ENCODE peak calls at places on chromosomes 1 and 21, in eight cellular contexts. F, T, D, M, O, A, I and Y are unnamed samples.

GRCh38 chr21:44552681-44553080 is 1.4 kb upstream of the KRTAP10-2 start:
- DNase-seq in F (no peak), T (no peak), D (no peak), M (no peak), O (no peak), A (peak), I (no peak), Y (no peak)

GRCh38 chr1:201764166-201764565 is 64.8 kb upstream of the IPO9 start:
- DNase-seq in F (no peak), T (no peak), D (no peak), M (no peak), O (no peak), A (no peak), I (no peak), Y (no peak)

GRCh38 chr1:9455487-9456237 is 83.6 kb upstream of the SLC25A33 start:
- DNase-seq in F (peak), T (peak), D (peak), M (no peak), O (peak), A (peak), I (peak), Y (peak)

GRCh38 chr21:34640858-34641257 is 25.9 kb upstream of the RCAN1 start:
- DNase-seq in F (no peak), T (no peak), D (peak), M (no peak), O (peak), A (no peak), I (no peak), Y (no peak)

GRCh38 chr1:64121766-64122385 is 81.5 kb upstream of the UBE2U start:
- DNase-seq in F (no peak), T (no peak), D (no peak), M (no peak), O (no peak), A (no peak), I (no peak), Y (no peak)

GRCh38 chr1:36114371-36114770 is 10.7 kb downstream of the COL8A2 start:
- DNase-seq in F (no peak), T (no peak), D (no peak), M (no peak), O (no peak), A (no peak), I (no peak), Y (no peak)

GRCh38 chr1:11406845-11407244 is 72.1 kb upstream of the DISP3 start:
- DNase-seq in F (no peak), T (no peak), D (no peak), M (no peak), O (no peak), A (no peak), I (no peak), Y (no peak)

GRCh38 chr21:23853796-23854379 is 1753.4 kb downstream of the MRPL39 start:
- DNase-seq in F (no peak), T (peak), D (peak), M (no peak), O (peak), A (no peak), I (peak), Y (no peak)

GRCh38 chr21:44979687-44980561 is 40.1 kb downstream of the SLX9 start:
- DNase-seq in F (peak), T (no peak), D (no peak), M (no peak), O (no peak), A (no peak), I (no peak), Y (no peak)

GRCh38 chr1:81452693-81453344 is 347.9 kb upstream of the ADGRL2 start:
- DNase-seq in F (no peak), T (no peak), D (no peak), M (no peak), O (no peak), A (no peak), I (no peak), Y (no peak)

GRCh38 chr1:9774744-9775679 is 48.8 kb downstream of the CLSTN1 start:
- DNase-seq in F (no peak), T (no peak), D (no peak), M (no peak), O (peak), A (no peak), I (no peak), Y (no peak)

GRCh38 chr1:151512801-151513625 is 1.8 kb downstream of the CGN start:
- DNase-seq in F (no peak), T (no peak), D (no peak), M (no peak), O (no peak), A (peak), I (no peak), Y (peak)

GRCh38 chr1:155033524-155033923 is at the start of the genes DCST1 and DCST2:
- DNase-seq in F (no peak), T (no peak), D (no peak), M (no peak), O (no peak), A (no peak), I (no peak), Y (no peak)

GRCh38 chr1:35637401-35637809 is 3.9 kb downstream of the PSMB2 start:
- DNase-seq in F (peak), T (no peak), D (peak), M (peak), O (peak), A (no peak), I (no peak), Y (no peak)

GRCh38 chr1:109717729-109718128 is 5.7 kb downstream of the GSTM5 start:
- DNase-seq in F (no peak), T (no peak), D (no peak), M (no peak), O (no peak), A (no peak), I (no peak), Y (no peak)

GRCh38 chr1:71438626-71439025 is 357.8 kb upstream of the ZRANB2 start:
- DNase-seq in F (no peak), T (no peak), D (no peak), M (no peak), O (no peak), A (no peak), I (no peak), Y (no peak)

GRCh38 chr1:24724345-24725208 is 20.7 kb upstream of the CLIC4 start:
- DNase-seq in F (peak), T (no peak), D (peak), M (no peak), O (peak), A (peak), I (no peak), Y (no peak)

GRCh38 chr1:202968895-202969295 is 1.8 kb upstream of the CYB5R1 start:
- DNase-seq in F (peak), T (peak), D (peak), M (peak), O (peak), A (peak), I (peak), Y (peak)

GRCh38 chr1:240350910-240351331 is 259.2 kb downstream of the FMN2 start:
- DNase-seq in F (no peak), T (no peak), D (no peak), M (no peak), O (no peak), A (no peak), I (no peak), Y (no peak)

GRCh38 chr1:106502659-106503058 is 553.8 kb upstream of the PRMT6 start:
- DNase-seq in F (no peak), T (no peak), D (no peak), M (no peak), O (no peak), A (no peak), I (no peak), Y (no peak)

GRCh38 chr1:94014635-94015488 is 105.6 kb upstream of the GCLM start:
- DNase-seq in F (no peak), T (no peak), D (no peak), M (no peak), O (peak), A (no peak), I (no peak), Y (no peak)

GRCh38 chr1:62356257-62356835 is 37.1 kb upstream of the KANK4 start:
- DNase-seq in F (no peak), T (no peak), D (no peak), M (peak), O (no peak), A (no peak), I (no peak), Y (no peak)

GRCh38 chr1:116067564-116067887 is 43.7 kb upstream of the MAB21L3 start:
- DNase-seq in F (no peak), T (no peak), D (no peak), M (no peak), O (no peak), A (no peak), I (no peak), Y (no peak)

GRCh38 chr1:200981278-200981677 is 42.2 kb downstream of the KIF21B start:
- DNase-seq in F (no peak), T (no peak), D (no peak), M (no peak), O (no peak), A (no peak), I (no peak), Y (no peak)

GRCh38 chr21:31798842-31799691 is 67.1 kb upstream of the SCAF4 start:
- DNase-seq in F (no peak), T (no peak), D (no peak), M (no peak), O (no peak), A (no peak), I (no peak), Y (no peak)

GRCh38 chr1:179825201-179825600 is 52.4 kb downstream of the TOR1AIP2 start:
- DNase-seq in F (no peak), T (no peak), D (no peak), M (no peak), O (no peak), A (peak), I (no peak), Y (no peak)

GRCh38 chr1:70353641-70354331 is 736 bp downstream of the ANKRD13C start:
- DNase-seq in F (peak), T (no peak), D (peak), M (peak), O (peak), A (no peak), I (no peak), Y (peak)

GRCh38 chr1:216210081-216210480 is 213.2 kb downstream of the USH2A start:
- DNase-seq in F (no peak), T (no peak), D (no peak), M (no peak), O (no peak), A (no peak), I (no peak), Y (no peak)

GRCh38 chr21:45299864-45300785 is 12.4 kb upstream of the POFUT2 start:
- DNase-seq in F (no peak), T (no peak), D (no peak), M (no peak), O (no peak), A (peak), I (no peak), Y (no peak)

GRCh38 chr21:31802331-31802730 is 70.4 kb upstream of the SCAF4 start:
- DNase-seq in F (no peak), T (no peak), D (no peak), M (no peak), O (no peak), A (no peak), I (peak), Y (no peak)

GRCh38 chr1:85328713-85329376 is 52.4 kb upstream of the BCL10 start:
- DNase-seq in F (peak), T (peak), D (peak), M (no peak), O (no peak), A (peak), I (peak), Y (no peak)

GRCh38 chr1:75522389-75522788 is 88.5 kb downstream of the SLC44A5 start:
- DNase-seq in F (no peak), T (no peak), D (peak), M (no peak), O (peak), A (peak), I (peak), Y (no peak)

GRCh38 chr1:217747156-217747769 is 116.1 kb downstream of the SPATA17 start:
- DNase-seq in F (peak), T (no peak), D (peak), M (no peak), O (peak), A (no peak), I (no peak), Y (no peak)

GRCh38 chr1:29524285-29525065 is 288.2 kb downstream of the PTPRU start:
- DNase-seq in F (no peak), T (no peak), D (no peak), M (no peak), O (no peak), A (peak), I (no peak), Y (no peak)

GRCh38 chr1:201686709-201687455 is 142.1 kb upstream of the IPO9 start:
- DNase-seq in F (no peak), T (no peak), D (no peak), M (no peak), O (no peak), A (peak), I (peak), Y (peak)

GRCh38 chr1:24683713-24684162 is 40.6 kb downstream of the SRRM1 start:
- DNase-seq in F (peak), T (no peak), D (peak), M (no peak), O (peak), A (no peak), I (no peak), Y (no peak)

DNA sequence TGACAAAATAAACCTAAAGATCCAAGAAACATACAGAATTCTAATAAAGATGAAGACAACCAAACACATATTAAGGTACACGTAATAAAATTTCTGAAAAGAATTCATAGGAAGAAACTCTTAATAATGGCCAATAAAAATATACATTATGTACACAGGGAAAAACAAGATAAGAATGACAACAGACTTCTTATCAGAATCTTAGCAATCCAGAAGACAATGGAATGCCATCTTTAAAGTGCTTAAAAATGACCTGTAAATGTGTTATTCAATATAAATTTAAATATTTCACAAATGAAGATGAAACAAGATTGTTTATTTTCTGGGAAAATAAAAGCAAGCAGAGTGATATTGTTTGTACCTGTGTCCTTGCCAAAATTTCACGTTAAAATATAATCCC is 530.4 kb upstream of the PTBP2 start:
- DNase-seq in F (no peak), T (no peak), D (no peak), M (no peak), O (no peak), A (no peak), I (no peak), Y (no peak)
- H3K9ac ChIP-seq in F (no peak), T (no peak), D (no peak), M (no peak), O (no peak), A (no peak), I (no peak), Y (no peak)

DNA sequence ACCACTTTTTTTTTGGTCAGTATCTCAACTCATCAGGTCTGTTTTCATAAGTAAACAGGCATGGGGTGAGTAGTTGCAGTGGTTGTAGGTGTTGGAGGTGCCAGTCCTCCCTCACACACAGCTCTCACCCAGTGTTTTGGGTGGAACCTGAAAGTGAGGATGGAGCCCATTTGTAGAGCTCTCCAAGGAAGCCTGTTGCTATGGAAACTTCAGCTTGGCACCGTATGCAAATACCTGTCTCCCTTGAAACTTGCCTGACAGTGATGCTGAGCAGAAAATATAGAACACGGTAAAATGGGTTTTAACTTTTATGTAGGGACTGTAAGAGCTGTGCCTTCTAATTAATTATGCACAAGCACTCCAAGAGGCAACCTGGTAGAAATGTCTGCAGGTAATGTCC is 214.1 kb downstream of the AJAP1 start:
- DNase-seq in F (no peak), T (no peak), D (no peak), M (no peak), O (no peak), A (no peak), I (no peak), Y (no peak)
- H3K9ac ChIP-seq in F (no peak), T (no peak), D (no peak), M (no peak), O (no peak), A (no peak), I (no peak), Y (no peak)

GRCh38 chr1:1187938-1188337 is 14.3 kb downstream of the TTLL10 start:
- DNase-seq in F (no peak), T (no peak), D (no peak), M (no peak), O (no peak), A (no peak), I (no peak), Y (no peak)
- H3K9ac ChIP-seq in F (no peak), T (no peak), D (no peak), M (no peak), O (no peak), A (no peak), I (no peak), Y (no peak)

DNA sequence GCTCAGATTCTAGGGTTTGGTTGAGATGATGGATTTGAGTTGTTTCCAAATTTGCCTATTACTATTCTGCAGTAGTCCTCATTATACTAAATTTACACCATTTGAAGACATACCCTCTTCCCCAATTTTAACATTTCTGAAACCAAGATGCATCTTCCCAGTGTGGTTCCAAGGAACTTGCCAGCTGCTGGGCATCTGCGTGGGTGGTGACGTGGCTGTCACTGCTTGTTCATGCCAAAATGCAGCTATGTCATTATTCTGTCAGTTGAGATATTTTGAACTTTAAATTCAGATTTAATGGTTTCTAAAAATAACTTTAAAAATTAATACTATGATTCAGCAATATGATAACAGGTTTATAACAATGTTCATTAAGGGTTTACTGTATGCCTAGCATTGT is 1.2 kb downstream of the ZFP69 start:
- DNase-seq in F (no peak), T (no peak), D (no peak), M (no peak), O (no peak), A (no peak), I (no peak), Y (no peak)
- H3K9ac ChIP-seq in F (peak), T (no peak), D (no peak), M (no peak), O (peak), A (no peak), I (peak), Y (no peak)

GRCh38 chr1:178388398-178389161 is 108.2 kb downstream of the CLEC20A start:
- DNase-seq in F (no peak), T (no peak), D (no peak), M (no peak), O (no peak), A (peak), I (no peak), Y (no peak)
- H3K9ac ChIP-seq in F (no peak), T (no peak), D (no peak), M (no peak), O (no peak), A (no peak), I (no peak), Y (no peak)